ENCODE peak calls at places on chromosomes 12 and 14, in ten cellular contexts. One of them, this sample, is unnamed. For H3K9me3 and H3K36me3, the result is how much of the 10 kb centered on the place peaks cover.

GRCh38 chr12:116141110-116141832 is 136.2 kb downstream of the MED13L start:
- DNase-seq in fibroblast of lung: no peak
- DNase-seq in WERI-Rb-1: no peak
- DNase-seq in adrenal gland: no peak
- DNase-seq in ascending aorta: no peak
- DNase-seq in breast epithelium: no peak
- DNase-seq in right lobe of liver: no peak
- DNase-seq in heart right ventricle: no peak
- DNase-seq in esophagus squamous epithelium: no peak
- DNase-seq in GM23248: peak
- DNase-seq in this sample: no peak

GRCh38 chr12:111154180-111154579 is 214.7 kb downstream of the PHETA1 start:
- DNase-seq in fibroblast of lung: no peak
- DNase-seq in WERI-Rb-1: no peak
- DNase-seq in adrenal gland: no peak
- DNase-seq in ascending aorta: no peak
- DNase-seq in breast epithelium: no peak
- DNase-seq in right lobe of liver: no peak
- DNase-seq in heart right ventricle: no peak
- DNase-seq in esophagus squamous epithelium: no peak
- DNase-seq in GM23248: peak
- DNase-seq in this sample: no peak

GRCh38 chr14:35827678-35828472 is 1.7 kb downstream of the BRMS1L start:
- DNase-seq in fibroblast of lung: no peak
- DNase-seq in WERI-Rb-1: no peak
- DNase-seq in adrenal gland: no peak
- DNase-seq in ascending aorta: no peak
- DNase-seq in breast epithelium: no peak
- DNase-seq in right lobe of liver: no peak
- DNase-seq in heart right ventricle: no peak
- DNase-seq in esophagus squamous epithelium: no peak
- DNase-seq in GM23248: no peak
- DNase-seq in this sample: no peak

GRCh38 chr14:63276492-63277342 is 42.0 kb downstream of the GPHB5 start:
- DNase-seq in fibroblast of lung: peak
- DNase-seq in WERI-Rb-1: no peak
- DNase-seq in adrenal gland: no peak
- DNase-seq in ascending aorta: no peak
- DNase-seq in breast epithelium: no peak
- DNase-seq in right lobe of liver: no peak
- DNase-seq in heart right ventricle: no peak
- DNase-seq in esophagus squamous epithelium: no peak
- DNase-seq in GM23248: peak
- DNase-seq in this sample: no peak

GRCh38 chr14:81818271-81818670 is 284.6 kb upstream of the SEL1L start:
- DNase-seq in fibroblast of lung: no peak
- DNase-seq in WERI-Rb-1: no peak
- DNase-seq in adrenal gland: no peak
- DNase-seq in ascending aorta: no peak
- DNase-seq in breast epithelium: no peak
- DNase-seq in right lobe of liver: no peak
- DNase-seq in heart right ventricle: no peak
- DNase-seq in esophagus squamous epithelium: no peak
- DNase-seq in GM23248: no peak
- DNase-seq in this sample: no peak

GRCh38 chr14:94394594-94395305 is 6.3 kb upstream of the SERPINA1 start:
- DNase-seq in fibroblast of lung: peak
- DNase-seq in WERI-Rb-1: no peak
- DNase-seq in adrenal gland: peak
- DNase-seq in ascending aorta: peak
- DNase-seq in breast epithelium: no peak
- DNase-seq in right lobe of liver: peak
- DNase-seq in heart right ventricle: peak
- DNase-seq in esophagus squamous epithelium: no peak
- DNase-seq in GM23248: peak
- DNase-seq in this sample: peak

GRCh38 chr12:120630139-120630895 is 10.1 kb upstream of the CABP1 start:
- DNase-seq in fibroblast of lung: no peak
- DNase-seq in WERI-Rb-1: peak
- DNase-seq in adrenal gland: no peak
- DNase-seq in ascending aorta: no peak
- DNase-seq in breast epithelium: no peak
- DNase-seq in right lobe of liver: no peak
- DNase-seq in heart right ventricle: no peak
- DNase-seq in esophagus squamous epithelium: no peak
- DNase-seq in GM23248: peak
- DNase-seq in this sample: no peak

GRCh38 chr12:68070957-68071356 is 81.7 kb downstream of the IFNG-AS1 start:
- DNase-seq in fibroblast of lung: no peak
- DNase-seq in WERI-Rb-1: no peak
- DNase-seq in adrenal gland: no peak
- DNase-seq in ascending aorta: no peak
- DNase-seq in breast epithelium: no peak
- DNase-seq in right lobe of liver: no peak
- DNase-seq in heart right ventricle: no peak
- DNase-seq in esophagus squamous epithelium: no peak
- DNase-seq in GM23248: no peak
- DNase-seq in this sample: no peak

DNA sequence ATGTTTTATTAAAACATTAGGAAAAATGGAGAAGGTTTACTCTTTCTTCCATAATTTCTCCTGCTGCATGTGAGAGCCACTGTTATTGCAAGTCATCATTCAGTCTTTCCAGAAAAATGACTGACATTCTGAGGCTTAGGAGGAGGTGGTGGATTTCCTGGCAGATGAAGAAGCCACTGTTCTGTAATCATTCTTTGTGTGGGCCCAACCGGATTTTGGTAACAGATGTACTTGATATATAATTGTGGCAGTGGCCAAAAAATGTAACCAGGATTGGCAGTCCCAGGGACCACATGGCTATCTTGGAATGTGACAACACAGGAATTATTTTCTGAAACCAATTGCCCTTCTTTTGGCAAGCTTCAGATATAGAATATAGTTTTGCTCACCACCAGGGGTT is 120.2 kb downstream of the DAAM1 start:
- DNase-seq in fibroblast of lung: peak
- DNase-seq in WERI-Rb-1: no peak
- DNase-seq in adrenal gland: no peak
- DNase-seq in ascending aorta: no peak
- DNase-seq in breast epithelium: no peak
- DNase-seq in right lobe of liver: no peak
- DNase-seq in heart right ventricle: no peak
- DNase-seq in esophagus squamous epithelium: no peak
- DNase-seq in GM23248: peak
- DNase-seq in this sample: peak
- H3K4me3 ChIP-seq in fibroblast of lung: no peak
- H3K4me3 ChIP-seq in WERI-Rb-1: no peak
- H3K4me3 ChIP-seq in adrenal gland: no peak
- H3K4me3 ChIP-seq in ascending aorta: no peak
- H3K4me3 ChIP-seq in breast epithelium: no peak
- H3K4me3 ChIP-seq in right lobe of liver: no peak
- H3K4me3 ChIP-seq in heart right ventricle: no peak
- H3K4me3 ChIP-seq in esophagus squamous epithelium: no peak
- H3K4me3 ChIP-seq in GM23248: no peak
- H3K4me3 ChIP-seq in this sample: no peak

DNA sequence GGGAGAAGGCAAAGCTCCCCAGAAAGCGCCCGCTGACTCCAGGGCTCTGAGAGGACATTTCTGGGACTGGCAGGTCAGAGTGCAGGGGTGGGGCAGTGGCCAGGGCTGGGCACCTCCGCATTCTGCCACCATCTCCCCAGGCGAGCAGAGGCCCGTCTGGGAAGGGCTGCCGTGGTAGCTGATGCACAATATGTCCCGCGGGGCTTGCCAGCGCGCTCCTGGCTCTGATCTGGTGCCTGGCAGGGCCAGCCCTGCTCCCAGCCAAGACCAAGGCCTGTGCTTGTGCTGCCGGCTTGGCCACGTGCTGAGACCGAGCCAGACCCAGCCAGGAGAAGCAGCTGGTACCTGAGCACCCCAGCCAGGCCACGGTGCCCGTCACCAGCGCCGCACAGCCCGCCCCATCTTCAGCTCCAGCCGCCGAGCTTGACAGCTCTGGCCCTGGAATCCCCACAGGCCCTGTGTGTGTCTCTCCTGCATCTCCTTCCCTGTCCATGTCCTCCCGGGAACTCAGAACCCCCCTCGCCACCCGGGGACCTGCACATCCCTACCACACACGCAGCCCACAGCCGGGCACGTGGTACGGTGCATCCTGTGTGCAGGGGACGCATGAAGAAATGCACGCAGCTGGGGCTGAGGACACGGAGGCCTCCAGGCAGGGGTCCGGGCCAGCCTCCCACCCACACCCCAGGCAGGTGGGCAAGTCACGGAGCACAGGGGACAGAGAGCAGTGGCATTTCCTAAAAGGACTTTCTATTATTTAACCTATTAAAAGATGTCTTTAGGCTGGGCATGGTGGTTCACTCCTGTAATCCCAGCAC is 68.6 kb upstream of the C14orf180 start:
- DNase-seq in fibroblast of lung: no peak
- DNase-seq in WERI-Rb-1: no peak
- DNase-seq in adrenal gland: peak
- DNase-seq in ascending aorta: no peak
- DNase-seq in breast epithelium: no peak
- DNase-seq in right lobe of liver: no peak
- DNase-seq in heart right ventricle: peak
- DNase-seq in esophagus squamous epithelium: no peak
- DNase-seq in GM23248: no peak
- DNase-seq in this sample: peak
- H3K9me3 ChIP-seq in fibroblast of lung: under half
- H3K9me3 ChIP-seq in WERI-Rb-1: under half
- H3K9me3 ChIP-seq in adrenal gland: under half
- H3K9me3 ChIP-seq in ascending aorta: under half
- H3K9me3 ChIP-seq in breast epithelium: under half
- H3K9me3 ChIP-seq in right lobe of liver: under half
- H3K9me3 ChIP-seq in heart right ventricle: under half
- H3K9me3 ChIP-seq in esophagus squamous epithelium: under half
- H3K9me3 ChIP-seq in GM23248: under half
- H3K9me3 ChIP-seq in this sample: under half

DNA sequence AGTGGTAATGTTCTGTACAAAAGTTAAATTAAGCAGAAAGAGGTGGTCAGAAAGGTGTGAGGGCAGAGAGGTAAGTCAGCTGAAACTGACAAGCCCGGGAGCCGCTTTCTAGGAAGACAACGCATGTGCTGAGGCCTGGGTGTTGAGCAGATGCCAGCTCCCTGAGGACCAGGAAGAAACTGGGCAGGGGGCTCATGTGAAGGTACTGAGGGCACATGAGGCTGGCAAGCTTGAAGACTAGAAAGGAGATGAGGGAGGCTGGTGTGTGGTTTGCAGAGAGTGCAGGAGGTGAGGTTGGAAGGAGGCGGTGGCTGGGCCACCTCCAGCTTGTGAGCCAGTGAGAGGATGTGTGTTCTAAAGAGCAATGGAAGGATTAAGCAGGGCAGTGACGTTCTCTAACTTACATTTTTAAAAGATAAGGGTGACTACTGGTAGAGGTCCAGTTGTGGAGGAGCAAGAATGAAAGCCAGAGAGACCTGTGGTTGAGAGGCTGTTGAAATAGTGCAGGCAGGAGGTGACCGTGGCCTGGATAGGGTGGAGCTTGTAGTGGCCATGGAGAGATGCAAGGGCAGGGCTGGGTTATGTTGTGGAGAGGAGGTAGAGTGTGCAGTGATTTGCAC is 29.1 kb downstream of the ZNF664 start:
- DNase-seq in fibroblast of lung: peak
- DNase-seq in WERI-Rb-1: no peak
- DNase-seq in adrenal gland: no peak
- DNase-seq in ascending aorta: no peak
- DNase-seq in breast epithelium: no peak
- DNase-seq in right lobe of liver: no peak
- DNase-seq in heart right ventricle: no peak
- DNase-seq in esophagus squamous epithelium: no peak
- DNase-seq in GM23248: no peak
- DNase-seq in this sample: no peak
- H3K36me3 ChIP-seq in fibroblast of lung: under half
- H3K36me3 ChIP-seq in WERI-Rb-1: half or more
- H3K36me3 ChIP-seq in adrenal gland: under half
- H3K36me3 ChIP-seq in ascending aorta: under half
- H3K36me3 ChIP-seq in breast epithelium: under half
- H3K36me3 ChIP-seq in right lobe of liver: under half
- H3K36me3 ChIP-seq in heart right ventricle: under half
- H3K36me3 ChIP-seq in esophagus squamous epithelium: under half
- H3K36me3 ChIP-seq in GM23248: under half
- H3K36me3 ChIP-seq in this sample: under half

GRCh38 chr14:68176687-68177086 is 357.1 kb downstream of the RAD51B start:
- DNase-seq in fibroblast of lung: no peak
- DNase-seq in WERI-Rb-1: no peak
- DNase-seq in adrenal gland: no peak
- DNase-seq in ascending aorta: no peak
- DNase-seq in breast epithelium: no peak
- DNase-seq in right lobe of liver: no peak
- DNase-seq in heart right ventricle: no peak
- DNase-seq in esophagus squamous epithelium: no peak
- DNase-seq in GM23248: no peak
- DNase-seq in this sample: no peak

GRCh38 chr14:68182492-68182891 is 362.9 kb downstream of the RAD51B start:
- DNase-seq in fibroblast of lung: no peak
- DNase-seq in WERI-Rb-1: no peak
- DNase-seq in adrenal gland: no peak
- DNase-seq in ascending aorta: no peak
- DNase-seq in breast epithelium: no peak
- DNase-seq in right lobe of liver: no peak
- DNase-seq in heart right ventricle: no peak
- DNase-seq in esophagus squamous epithelium: no peak
- DNase-seq in GM23248: no peak
- DNase-seq in this sample: no peak

GRCh38 chr14:68178282-68178681 is 358.7 kb downstream of the RAD51B start:
- DNase-seq in fibroblast of lung: peak
- DNase-seq in WERI-Rb-1: no peak
- DNase-seq in adrenal gland: no peak
- DNase-seq in ascending aorta: no peak
- DNase-seq in breast epithelium: no peak
- DNase-seq in right lobe of liver: no peak
- DNase-seq in heart right ventricle: no peak
- DNase-seq in esophagus squamous epithelium: no peak
- DNase-seq in GM23248: no peak
- DNase-seq in this sample: no peak

GRCh38 chr14:68177728-68178127 is 358.1 kb downstream of the RAD51B start:
- DNase-seq in fibroblast of lung: no peak
- DNase-seq in WERI-Rb-1: no peak
- DNase-seq in adrenal gland: no peak
- DNase-seq in ascending aorta: no peak
- DNase-seq in breast epithelium: no peak
- DNase-seq in right lobe of liver: no peak
- DNase-seq in heart right ventricle: no peak
- DNase-seq in esophagus squamous epithelium: no peak
- DNase-seq in GM23248: no peak
- DNase-seq in this sample: no peak

DNA sequence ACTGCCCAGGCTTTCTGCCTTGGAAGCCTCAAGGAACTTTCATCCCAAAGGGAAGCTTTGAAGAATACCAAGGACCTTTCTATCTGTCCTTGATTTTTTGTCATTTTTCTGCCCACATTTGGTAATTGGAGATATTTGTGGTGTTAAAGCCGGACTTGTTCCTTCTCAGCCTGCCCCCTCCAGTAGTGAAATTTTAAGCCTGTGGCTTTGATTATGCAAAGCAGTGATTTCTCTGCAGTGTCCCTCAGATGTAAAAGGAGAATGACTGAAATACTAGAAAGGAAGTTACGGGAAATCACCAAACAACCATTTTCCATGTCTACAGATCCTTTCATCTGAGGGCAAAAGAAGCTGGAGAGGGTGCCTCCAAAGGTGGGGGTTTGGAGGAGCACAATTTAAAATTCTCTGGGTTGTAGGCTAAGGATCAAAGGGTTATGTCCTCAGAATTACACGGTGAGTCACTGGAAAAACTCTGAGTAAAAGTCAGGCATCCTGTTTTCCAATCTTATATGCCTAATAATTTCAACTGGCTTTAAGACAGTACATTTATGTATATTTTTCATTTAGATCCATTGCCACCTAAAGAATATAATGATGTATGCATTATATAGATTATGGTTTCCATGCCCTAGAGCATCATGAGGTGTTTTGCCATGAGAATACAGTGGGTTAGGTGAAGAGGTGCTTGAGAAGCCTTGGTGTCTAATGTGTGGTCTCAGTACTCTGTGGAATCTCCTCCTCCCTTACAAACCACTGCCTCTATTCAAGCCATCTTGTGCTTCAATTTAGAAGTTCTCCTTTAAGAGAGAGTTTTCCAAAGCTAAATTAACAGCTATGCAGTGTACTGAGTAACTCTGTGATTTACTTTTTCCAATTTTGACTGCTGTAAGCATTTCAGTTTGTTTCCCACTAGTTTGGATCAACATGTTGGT is 362.1 kb downstream of the RAD51B start:
- DNase-seq in fibroblast of lung: peak
- DNase-seq in WERI-Rb-1: no peak
- DNase-seq in adrenal gland: no peak
- DNase-seq in ascending aorta: no peak
- DNase-seq in breast epithelium: no peak
- DNase-seq in right lobe of liver: no peak
- DNase-seq in heart right ventricle: no peak
- DNase-seq in esophagus squamous epithelium: no peak
- DNase-seq in GM23248: peak
- DNase-seq in this sample: peak
- H3K4me3 ChIP-seq in fibroblast of lung: no peak
- H3K4me3 ChIP-seq in WERI-Rb-1: no peak
- H3K4me3 ChIP-seq in adrenal gland: no peak
- H3K4me3 ChIP-seq in ascending aorta: no peak
- H3K4me3 ChIP-seq in breast epithelium: no peak
- H3K4me3 ChIP-seq in right lobe of liver: no peak
- H3K4me3 ChIP-seq in heart right ventricle: no peak
- H3K4me3 ChIP-seq in esophagus squamous epithelium: no peak
- H3K4me3 ChIP-seq in GM23248: peak
- H3K4me3 ChIP-seq in this sample: no peak

This sample was measured in MG63.